ENCODE peak calls at places on chromosomes 4 and X, in four cellular contexts. Q, D, K and R are unnamed samples. For H3K4me1 and H3K36me3, the result is how much of the 10 kb centered on the place peaks cover.

GRCh38 chr4:14264437-14264836 is 636.9 kb upstream of the BOD1L1 start:
- DNase-seq in Q (no peak), D (no peak), K (no peak), R (no peak)

GRCh38 chrX:11881485-11882170 is 123.6 kb downstream of the MSL3 start:
- DNase-seq in D (no peak), Q (no peak), K (no peak), R (no peak)

GRCh38 chr4:138510053-138510452 is 267.9 kb upstream of the SLC7A11 start:
- DNase-seq in D (no peak), K (no peak), Q (no peak), R (no peak)

GRCh38 chr4:1511441-1512041 is 105.3 kb upstream of the NKX1-1 start:
- DNase-seq in K (no peak), D (no peak), Q (peak), R (peak)

GRCh38 chrX:2629316-2630168 is 61.6 kb upstream of the CD99 start:
- DNase-seq in Q (no peak), D (no peak), K (no peak), R (peak)

GRCh38 chr4:14345356-14345775 is 656.9 kb upstream of the CPEB2 start:
- DNase-seq in Q (no peak), K (no peak), D (no peak), R (no peak)

GRCh38 chrX:152943826-152944225 is 46.0 kb downstream of the ZNF185 start:
- DNase-seq in K (no peak), D (no peak), Q (no peak), R (no peak)

GRCh38 chrX:136731207-136731782 is 49.4 kb downstream of the ARHGEF6 start:
- DNase-seq in Q (no peak), K (no peak), D (no peak), R (no peak)

GRCh38 chr4:169485791-169486742 is 126.3 kb downstream of the NEK1 start:
- DNase-seq in D (no peak), Q (no peak), K (peak), R (no peak)

GRCh38 chr4:22237155-22237751 is 278.6 kb downstream of the ADGRA3 start:
- DNase-seq in D (no peak), K (peak), Q (peak), R (no peak)

GRCh38 chr4:177640864-177641263 is 198.6 kb upstream of the AGA start:
- DNase-seq in K (no peak), D (no peak), Q (no peak), R (no peak)

GRCh38 chr4:158538911-158539310 is 17.2 kb downstream of the RXFP1 start:
- DNase-seq in K (no peak), D (no peak), Q (no peak), R (no peak)

GRCh38 chr4:7945709-7946380 is 6.2 kb upstream of the AFAP1 start:
- DNase-seq in D (no peak), Q (peak), K (no peak), R (no peak)

GRCh38 chr4:156999175-156999517 is 27.5 kb upstream of the PDGFC start:
- DNase-seq in D (peak), K (peak), Q (no peak), R (no peak)

GRCh38 chr4:10026485-10026884 is 5.2 kb upstream of the SLC2A9 start:
- DNase-seq in Q (no peak), D (no peak), K (no peak), R (no peak)

GRCh38 chrX:151762802-151763201 is 28.3 kb downstream of the CNGA2 start:
- DNase-seq in Q (no peak), K (no peak), D (no peak), R (no peak)

GRCh38 chr4:136664988-136665387 is 867.3 kb downstream of the PCDH18 start:
- DNase-seq in Q (no peak), D (no peak), K (no peak), R (no peak)

GRCh38 chr4:109875106-109875505 is 27.2 kb downstream of the LRIT3 start:
- DNase-seq in D (no peak), K (no peak), Q (no peak), R (no peak)

GRCh38 chrX:129738466-129739308 is at the start of gene XPNPEP2:
- DNase-seq in Q (no peak), K (no peak), D (no peak), R (no peak)

GRCh38 chr4:184168406-184169019 is 49.2 kb downstream of the ENPP6 start:
- DNase-seq in Q (peak), D (peak), K (peak), R (peak)

GRCh38 chr4:35972814-35973213 is 271.5 kb downstream of the ARAP2 start:
- DNase-seq in Q (no peak), D (no peak), K (no peak), R (no peak)

GRCh38 chr4:13378973-13379759 is 105.0 kb downstream of the RAB28 start:
- DNase-seq in D (no peak), K (no peak), Q (no peak), R (no peak)

GRCh38 chrX:50747471-50747900 is 66.5 kb downstream of the SHROOM4 start:
- DNase-seq in K (peak), D (no peak), Q (no peak), R (no peak)

GRCh38 chr4:1204828-1205591 is 32.6 kb upstream of the SPON2 start:
- DNase-seq in D (peak), K (peak), Q (peak), R (no peak)

GRCh38 chr4:158259955-158260575 is 49.8 kb downstream of the TMEM144 start:
- DNase-seq in K (no peak), D (no peak), Q (no peak), R (peak)

GRCh38 chr4:102299708-102300107 is 45.6 kb downstream of the SLC39A8 start:
- DNase-seq in Q (no peak), D (peak), K (no peak), R (peak)

GRCh38 chr4:112735474-112735951 is 98.6 kb downstream of the LARP7 start:
- DNase-seq in D (no peak), Q (no peak), K (no peak), R (no peak)

GRCh38 chr4:143986173-143986572 is 33.0 kb downstream of the GYPB start:
- DNase-seq in D (no peak), Q (no peak), K (no peak), R (no peak)

GRCh38 chr4:20251796-20252655 is at the start of gene SLIT2:
- DNase-seq in D (peak), Q (peak), K (peak), R (no peak)

GRCh38 chrX:131762802-131763234 is 218.9 kb downstream of the OR13H1 start:
- DNase-seq in K (no peak), Q (no peak), D (peak), R (peak)

GRCh38 chr4:84938316-84938715 is 28.2 kb downstream of the WDFY3 start:
- DNase-seq in K (no peak), D (no peak), Q (no peak), R (no peak)

GRCh38 chr4:41456559-41457101 is 81.3 kb upstream of the LIMCH1 start:
- DNase-seq in D (no peak), Q (no peak), K (no peak), R (no peak)

GRCh38 chr4:56941403-56941802 is 33.7 kb downstream of the REST start:
- DNase-seq in K (no peak), D (no peak), Q (no peak), R (no peak)

GRCh38 chr4:160877087-160877790 is 1286.6 kb downstream of the FSTL5 start:
- DNase-seq in K (no peak), Q (no peak), D (no peak), R (no peak)

GRCh38 chr4:38154681-38155588 is 194.7 kb downstream of the PTTG2 start:
- DNase-seq in K (peak), D (peak), Q (no peak), R (peak)

GRCh38 chr4:118740869-118741268 is 55.7 kb downstream of the METTL14 start:
- DNase-seq in Q (no peak), K (no peak), D (no peak), R (peak)

GRCh38 chrX:152847281-152847680 is 16.4 kb downstream of the NSDHL start:
- DNase-seq in K (no peak), D (no peak), Q (no peak), R (no peak)

GRCh38 chr4:103046416-103047290 is 27.1 kb upstream of the SLC9B1 start:
- DNase-seq in D (peak), Q (no peak), K (peak), R (peak)

GRCh38 chrX:100685284-100685996 is 41.4 kb downstream of the SRPX2 start:
- DNase-seq in Q (no peak), D (peak), K (peak), R (peak)

DNA sequence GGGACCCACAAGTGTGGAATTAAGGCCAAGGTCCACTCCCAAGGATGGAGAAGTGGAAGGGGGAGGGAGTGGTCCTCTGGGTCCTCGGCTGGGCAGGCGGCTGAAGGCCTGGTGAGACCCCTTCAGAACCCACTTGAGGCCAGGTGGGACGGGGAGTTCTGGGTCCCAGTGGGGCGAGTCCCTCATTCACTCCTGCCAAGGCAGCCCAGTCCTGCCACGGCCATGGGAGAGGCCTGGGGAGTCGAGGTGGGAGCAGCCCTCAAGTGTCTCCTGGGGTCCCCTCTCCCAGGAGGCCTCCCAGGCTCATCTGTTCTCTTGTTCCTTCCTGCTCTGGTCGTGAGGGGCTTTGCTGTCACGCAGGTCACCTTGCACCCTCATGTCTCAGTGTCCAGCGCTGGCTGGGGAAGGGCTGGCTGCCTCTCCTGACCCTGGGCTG is 6.1 kb upstream of the SH3BP2 start:
- DNase-seq in D (no peak), Q (no peak), K (peak), R (no peak)
- H3K4me1 ChIP-seq in D (under half), Q (under half), K (under half), R (under half)

DNA sequence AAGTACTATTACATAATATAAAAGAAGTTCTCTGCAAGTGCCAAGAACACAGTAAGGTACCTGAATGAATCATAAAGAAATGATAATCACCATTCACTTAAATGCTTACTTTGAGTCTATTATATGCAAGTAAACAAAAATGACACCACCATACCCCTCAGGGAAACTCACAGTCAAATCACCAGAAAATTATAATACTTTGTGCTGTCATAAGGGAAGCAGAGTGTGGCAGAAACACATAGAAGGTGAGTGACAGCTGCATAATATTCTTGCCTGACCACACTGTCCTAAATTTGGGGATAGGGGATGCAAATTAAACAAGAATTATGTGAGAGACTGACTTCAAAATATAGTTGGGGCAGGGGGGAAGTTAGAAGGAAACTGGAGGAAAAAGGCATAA is 12.9 kb downstream of the CCNI start:
- DNase-seq in K (no peak), D (no peak), Q (no peak), R (no peak)
- H3K36me3 ChIP-seq in K (under half), D (under half), Q (under half), R (half or more)

GRCh38 chr4:80007745-80008149 is 65.3 kb downstream of the ANTXR2 start:
- DNase-seq in K (no peak), D (no peak), Q (no peak), R (no peak)
- H3K27ac ChIP-seq in K (no peak), D (no peak), Q (no peak), R (peak)

GRCh38 chrX:78129714-78130113 is 9.7 kb downstream of the TAF9B start:
- DNase-seq in D (no peak), Q (no peak), K (no peak), R (no peak)
- H3K4me1 ChIP-seq in D (under half), Q (under half), K (under half), R (under half)